ENCODE peak calls at places on chromosomes 5 and 9, in eight cellular contexts. H is Panc1, W is GM19239, N is K562, O is glomerular endothelial cell, D is sciatic nerve, T is SJSA1, L is pancreas. B is an unnamed sample.

GRCh38 chr9:75950983-75951382 is 60.5 kb downstream of the PCSK5 start:
- DNase-seq in W (no peak), T (no peak), H (no peak), O (no peak), L (no peak), D (no peak), N (no peak), B (no peak)

GRCh38 chr5:152349683-152350526 is 55.2 kb downstream of the NMUR2 start:
- DNase-seq in T (peak), H (peak), D (peak), N (peak), L (no peak), O (no peak), W (peak), B (peak)

GRCh38 chr5:148848378-148849031 is 22.1 kb downstream of the ADRB2 start:
- DNase-seq in L (no peak), D (no peak), T (no peak), W (no peak), H (no peak), N (no peak), O (no peak), B (no peak)

GRCh38 chr5:127586371-127586770 is 62.5 kb upstream of the CTXN3 start:
- DNase-seq in L (no peak), W (no peak), O (no peak), D (no peak), T (no peak), H (no peak), N (no peak), B (no peak)

GRCh38 chr9:127946728-127947127 is 9.1 kb upstream of the DPM2 start:
- DNase-seq in W (no peak), L (no peak), O (no peak), H (no peak), N (no peak), T (no peak), D (no peak), B (no peak)

GRCh38 chr5:65355301-65355700 is 126.4 kb downstream of the ADAMTS6 start:
- DNase-seq in T (no peak), W (no peak), H (no peak), O (no peak), L (no peak), N (no peak), D (no peak), B (no peak)

GRCh38 chr5:140780512-140780911 is 5.4 kb upstream of the PCDHA1 start:
- DNase-seq in H (no peak), T (no peak), O (no peak), W (no peak), L (no peak), N (no peak), D (no peak), B (no peak)

GRCh38 chr9:3719286-3719685 is 193.5 kb upstream of the RFX3 start:
- DNase-seq in W (no peak), O (no peak), T (no peak), N (no peak), H (no peak), D (no peak), L (no peak), B (no peak)

GRCh38 chr5:78328585-78329173 is 31.7 kb upstream of the SCAMP1 start:
- DNase-seq in O (no peak), T (no peak), W (no peak), D (no peak), L (no peak), N (no peak), H (no peak), B (no peak)

GRCh38 chr9:120935383-120935857 is 8.8 kb upstream of the TRAF1 start:
- DNase-seq in O (peak), L (peak), W (no peak), N (peak), D (peak), T (peak), H (no peak), B (no peak)

GRCh38 chr9:115520626-115521025 is 402.7 kb upstream of the TNC start:
- DNase-seq in O (no peak), D (no peak), L (no peak), N (no peak), H (no peak), W (no peak), T (no peak), B (no peak)

GRCh38 chr9:126379661-126380365 is 53.2 kb downstream of the MVB12B start:
- DNase-seq in L (no peak), W (no peak), D (peak), T (no peak), N (no peak), H (no peak), O (no peak), B (no peak)

GRCh38 chr9:89507626-89508025 is 9.7 kb upstream of the SEMA4D start:
- DNase-seq in D (no peak), W (no peak), L (no peak), H (no peak), N (no peak), T (no peak), O (no peak), B (no peak)

GRCh38 chr9:132728071-132728470 is 57.8 kb downstream of the GTF3C4 start:
- DNase-seq in W (no peak), D (no peak), O (no peak), T (no peak), L (no peak), H (no peak), N (no peak), B (no peak)

GRCh38 chr5:132483661-132484385 is 6.8 kb downstream of the IRF1 start:
- DNase-seq in D (peak), N (no peak), O (no peak), T (no peak), H (no peak), W (no peak), L (no peak), B (no peak)

GRCh38 chr5:111495159-111495558 is 17.2 kb downstream of the STARD4 start:
- DNase-seq in W (no peak), O (no peak), N (peak), H (no peak), D (no peak), L (no peak), T (no peak), B (no peak)

GRCh38 chr5:75601996-75602395 is 9.3 kb upstream of the ANKDD1B start:
- DNase-seq in H (no peak), L (no peak), O (no peak), D (no peak), N (no peak), W (no peak), T (peak), B (no peak)

B was measured in HEK293T.